ENCODE peak calls at places on chromosomes 4 and X, in four cellular contexts. P, E, U and W are unnamed samples.

GRCh38 chrX:66142351-66142750 is 21.7 kb upstream of the HEPH start:
- DNase-seq in E (no peak), P (no peak), U (no peak), W (no peak)

GRCh38 chr4:84814100-84814750 is 152.3 kb downstream of the WDFY3 start:
- DNase-seq in E (no peak), P (no peak), U (no peak), W (peak; percentile 45)

GRCh38 chr4:152643153-152644035 is 36.4 kb downstream of the TMEM154 start:
- DNase-seq in E (no peak), U (peak; percentile 75), P (no peak), W (no peak)

GRCh38 chr4:184168406-184169019 is 49.2 kb downstream of the ENPP6 start:
- DNase-seq in P (no peak), U (no peak), E (peak; percentile 77), W (peak; percentile 26)

GRCh38 chr4:82710202-82710929 is 88.2 kb downstream of the SCD5 start:
- DNase-seq in P (peak; percentile 23), U (no peak), E (no peak), W (peak; percentile 80)

GRCh38 chr4:43132010-43132582 is 239.6 kb downstream of the GRXCR1 start:
- DNase-seq in P (peak; percentile 18), U (peak; percentile 3), E (no peak), W (peak; percentile 42)

GRCh38 chr4:89829470-89830138 is 7.4 kb downstream of the SNCA start:
- DNase-seq in U (peak; percentile 27), P (no peak), E (no peak), W (peak; percentile 20)

GRCh38 chr4:156829194-156829593 is 142.4 kb downstream of the PDGFC start:
- DNase-seq in E (no peak), P (no peak), U (no peak), W (no peak)

GRCh38 chr4:142434519-142435224 is 411.4 kb downstream of the INPP4B start:
- DNase-seq in P (no peak), U (no peak), E (no peak), W (no peak)

GRCh38 chr4:176492648-176493302 is 173.0 kb downstream of the SPCS3 start:
- DNase-seq in E (no peak), U (peak; percentile 77), P (no peak), W (no peak)

DNA sequence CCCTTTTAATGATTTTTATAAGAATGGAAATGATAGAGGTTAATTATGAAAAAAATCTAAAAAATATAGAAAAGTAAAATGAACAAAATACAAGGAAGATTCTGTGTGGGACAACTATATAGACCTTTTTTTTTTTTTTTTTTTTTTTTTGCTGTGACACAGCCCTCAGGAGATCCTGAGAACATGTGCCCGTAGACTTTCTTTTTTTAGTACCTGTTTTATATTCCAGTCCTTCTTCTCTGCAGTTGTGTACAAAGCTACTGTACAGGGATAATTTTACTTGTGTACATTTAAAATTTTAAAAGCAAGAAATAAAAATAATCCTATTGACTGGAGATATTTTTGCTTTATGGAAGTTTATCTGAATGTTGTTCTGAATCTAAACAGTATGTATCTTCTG is 85.5 kb downstream of the KDM6A start:
- DNase-seq in U (no peak), E (no peak), P (no peak), W (no peak)
- H3K4me1 ChIP-seq in U (no peaks in the 10 kb centered on the region), E (no peaks in the 10 kb centered on the region), P (no peaks in the 10 kb centered on the region), W (peaks cover 9% of the 10 kb centered on the region)

GRCh38 chr4:127307996-127308395 is 324.8 kb upstream of the INTU start:
- DNase-seq in P (no peak), U (no peak), E (no peak), W (no peak)

GRCh38 chr4:127309360-127310095 is 323.2 kb upstream of the INTU start:
- DNase-seq in U (no peak), E (no peak), P (no peak), W (no peak)

DNA sequence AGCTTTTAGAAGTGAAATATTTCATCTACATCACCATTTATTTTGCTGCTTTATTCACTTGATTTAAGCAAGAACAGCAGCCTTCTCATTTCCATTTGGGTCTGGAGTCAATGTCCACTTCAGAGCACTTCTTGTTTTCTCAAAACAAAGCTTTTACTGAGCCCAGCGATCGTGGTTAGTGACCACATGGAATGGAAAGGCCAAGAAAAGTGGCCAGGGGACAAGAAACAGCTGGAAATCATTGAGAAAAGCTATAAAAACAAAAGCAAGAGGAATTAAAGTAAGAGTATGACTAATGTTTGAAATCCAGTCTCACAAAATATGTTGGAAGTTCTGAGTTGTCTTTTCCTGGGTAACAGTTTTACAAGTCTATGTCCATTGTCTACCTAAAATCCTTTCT is 328.4 kb upstream of the INTU start:
- DNase-seq in E (no peak), U (no peak), P (no peak), W (no peak)
- TF ChIP-seq SUZ12 in E (no peak), U (no peak), P (no peak), W (no peak)

GRCh38 chrX:6024204-6024603 is 204.5 kb downstream of the NLGN4X start:
- DNase-seq in U (no peak), P (no peak), E (no peak), W (no peak)

GRCh38 chrX:6026980-6027379 is 201.7 kb downstream of the NLGN4X start:
- DNase-seq in U (no peak), P (peak; percentile 13), E (no peak), W (no peak)

GRCh38 chrX:6029014-6029413 is 199.7 kb downstream of the NLGN4X start:
- DNase-seq in U (no peak), P (no peak), E (no peak), W (no peak)

GRCh38 chrX:6021316-6022091 is 207.2 kb downstream of the NLGN4X start:
- DNase-seq in U (no peak), E (no peak), P (peak; percentile 42), W (peak; percentile 2)

DNA sequence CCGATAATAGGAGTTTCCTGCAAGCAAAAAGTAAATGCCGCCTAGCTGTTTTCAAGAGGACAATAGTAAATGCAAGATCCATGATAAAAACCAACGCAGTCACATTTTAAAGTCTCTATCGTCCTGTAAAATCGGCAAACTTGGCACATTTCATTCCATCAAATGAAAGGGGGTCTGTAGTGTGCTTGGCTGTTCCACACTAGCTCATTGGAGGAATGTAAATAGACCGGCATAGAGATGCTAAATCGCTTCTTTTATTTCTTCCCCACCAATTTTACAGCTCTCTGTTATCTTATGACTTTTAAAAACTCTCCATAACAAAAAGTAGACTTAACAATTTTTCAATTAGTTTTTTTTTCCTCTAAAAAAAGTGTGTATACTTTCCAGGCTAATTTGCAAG is 202.2 kb downstream of the NLGN4X start:
- DNase-seq in P (peak; percentile 11), E (no peak), U (no peak), W (no peak)
- H3K4me1 ChIP-seq in P (no peaks in the 10 kb centered on the region), E (peaks cover 10% of the 10 kb centered on the region), U (no peaks in the 10 kb centered on the region), W (no peaks in the 10 kb centered on the region)

GRCh38 chr4:73501664-73502265 is 20.2 kb downstream of the AFM start:
- DNase-seq in E (no peak), P (no peak), U (no peak), W (no peak)

GRCh38 chr4:73505567-73505966 is 24.0 kb downstream of the AFM start:
- DNase-seq in U (no peak), P (no peak), E (no peak), W (no peak)

GRCh38 chr4:73499996-73500765 is 18.6 kb downstream of the AFM start:
- DNase-seq in U (no peak), P (no peak), E (no peak), W (no peak)
- TF ChIP-seq SUZ12 in U (no peak), P (no peak), E (no peak), W (no peak)

GRCh38 chr4:2411786-2412510 is 6.5 kb downstream of the ZFYVE28 start:
- DNase-seq in E (no peak), P (no peak), U (peak; percentile 52), W (no peak)

GRCh38 chr4:2415213-2415612 is 3.2 kb downstream of the ZFYVE28 start:
- DNase-seq in E (no peak), U (no peak), P (no peak), W (no peak)

GRCh38 chr4:2413821-2414610 is 4.4 kb downstream of the ZFYVE28 start:
- DNase-seq in U (no peak), P (no peak), E (no peak), W (no peak)

GRCh38 chr4:2412885-2413716 is 5.3 kb downstream of the ZFYVE28 start:
- DNase-seq in E (peak; percentile 78), P (peak; percentile 62), U (peak; percentile 91), W (peak; percentile 70)

DNA sequence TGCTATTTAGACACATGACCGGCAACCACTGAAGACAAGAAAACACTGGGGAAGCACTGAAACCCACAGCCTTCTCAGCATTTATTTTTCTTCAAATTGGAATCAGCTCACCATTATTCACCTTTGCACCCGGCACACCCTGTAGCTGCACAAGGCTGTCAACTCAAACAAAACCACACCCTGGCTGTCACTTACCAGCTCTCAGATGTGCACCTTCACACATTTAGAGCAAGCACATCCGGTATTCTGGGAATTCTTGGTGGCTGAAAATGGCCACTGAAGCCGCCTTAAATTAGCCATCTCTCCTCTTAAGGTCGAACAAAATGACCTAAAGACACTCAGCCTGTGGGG is 5.9 kb downstream of the ZFYVE28 start:
- DNase-seq in E (no peak), U (no peak), P (no peak), W (no peak)
- H3K4me1 ChIP-seq in E (peaks cover 36% of the 10 kb centered on the region), U (peaks cover 46% of the 10 kb centered on the region), P (peaks cover 12% of the 10 kb centered on the region), W (peaks cover 39% of the 10 kb centered on the region)

DNA sequence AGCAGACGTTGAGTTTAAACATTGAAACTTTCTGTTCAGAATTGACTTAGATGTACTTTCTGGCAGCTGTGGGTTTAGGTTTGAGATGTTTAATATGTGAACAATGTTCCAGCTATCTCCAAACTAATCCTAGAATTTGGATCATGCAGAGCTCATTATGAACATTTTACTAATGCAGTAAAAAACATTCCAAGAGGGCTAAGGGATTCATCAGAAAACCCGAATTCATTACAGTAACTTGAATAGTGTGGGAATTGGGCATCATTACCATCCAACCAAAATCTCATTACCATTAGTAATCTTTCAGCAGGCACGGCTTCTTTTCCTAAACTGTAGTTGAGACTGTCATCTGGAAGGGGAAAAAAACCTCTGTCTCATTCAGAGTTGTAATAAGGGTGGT is 91.0 kb downstream of the LIMCH1 start:
- DNase-seq in P (no peak), E (no peak), U (no peak), W (no peak)
- TF ChIP-seq SUZ12 in P (no peak), E (no peak), U (no peak), W (no peak)